ENCODE peak calls at places on chromosomes 13 and 19, in seven cellular contexts. P is suprapubic skin, W is kidney, N is HCT116, U is Panc1, T is RWPE2, Z is uterus. M is an unnamed sample.

GRCh38 chr13:75225288-75225687 is 256.7 kb downstream of the TBC1D4 start:
- DNase-seq in P (no peak), W (no peak), N (no peak), U (no peak), T (no peak), Z (no peak), M (no peak)

GRCh38 chr13:40963927-40964326 is 55.2 kb downstream of the ELF1 start:
- DNase-seq in P (no peak), W (no peak), N (peak; percentile 45), U (no peak), T (no peak), Z (no peak), M (no peak)

GRCh38 chr13:28636677-28637317 is 22.1 kb upstream of the POMP start:
- DNase-seq in P (no peak), W (no peak), N (peak; percentile 52), U (peak; percentile 25), T (no peak), Z (peak; percentile 28), M (peak; percentile 71)

GRCh38 chr19:3167533-3168272 is 10.9 kb upstream of the S1PR4 start:
- DNase-seq in P (no peak), W (no peak), N (no peak), U (no peak), T (no peak), Z (no peak), M (no peak)

GRCh38 chr13:47134939-47135489 is 238.2 kb upstream of the HTR2A start:
- DNase-seq in P (no peak), W (no peak), N (no peak), U (no peak), T (no peak), Z (no peak), M (no peak)

GRCh38 chr13:18236528-18236815 is 945.2 kb downstream of the TUBA3C start:
- DNase-seq in P (no peak), W (no peak), N (no peak), U (no peak), T (no peak), Z (no peak), M (no peak)

GRCh38 chr19:16285769-16286564 is 38.7 kb upstream of the KLF2 start:
- DNase-seq in P (no peak), W (no peak), N (no peak), U (no peak), T (no peak), Z (peak; percentile 32), M (no peak)

GRCh38 chr19:45451181-45451849 is 16.5 kb upstream of the FOSB start:
- DNase-seq in P (peak; percentile 87), W (no peak), N (no peak), U (no peak), T (no peak), Z (peak; percentile 59), M (no peak)

GRCh38 chr13:30718661-30719520 is 16.5 kb upstream of the ALOX5AP start:
- DNase-seq in P (no peak), W (no peak), N (peak; percentile 16), U (peak; percentile 80), T (peak; percentile 69), Z (no peak), M (no peak)

GRCh38 chr13:79681069-79681468 is 200.1 kb downstream of the NDFIP2 start:
- DNase-seq in P (no peak), W (no peak), N (no peak), U (no peak), T (no peak), Z (no peak), M (no peak)

GRCh38 chr13:42708391-42708790 is 73.0 kb upstream of the FAM216B start:
- DNase-seq in P (no peak), W (no peak), N (no peak), U (no peak), T (no peak), Z (no peak), M (no peak)

GRCh38 chr13:41897126-41897525 is 63.8 kb downstream of the VWA8 start:
- DNase-seq in P (no peak), W (no peak), N (no peak), U (no peak), T (no peak), Z (no peak), M (no peak)

GRCh38 chr19:19342086-19343015 is 21.7 kb downstream of the MAU2 start:
- DNase-seq in P (no peak), W (no peak), N (peak; percentile 26), U (no peak), T (no peak), Z (peak; percentile 32), M (no peak)

GRCh38 chr13:62357887-62358645 is 942.4 kb upstream of the PCDH20 start:
- DNase-seq in P (no peak), W (no peak), N (peak; percentile 74), U (peak; percentile 32), T (no peak), Z (no peak), M (no peak)

GRCh38 chr13:87153371-87153770 is 517.8 kb upstream of the SLITRK5 start:
- DNase-seq in P (no peak), W (no peak), N (no peak), U (no peak), T (no peak), Z (no peak), M (no peak)

GRCh38 chr13:24684600-24684998 is 4.4 kb downstream of the ATP12A start:
- DNase-seq in P (no peak), W (no peak), N (no peak), U (no peak), T (no peak), Z (no peak), M (no peak)

GRCh38 chr13:44972956-44973581 is 16.2 kb downstream of the NUFIP1 start:
- DNase-seq in P (no peak), W (no peak), N (peak; percentile 18), U (no peak), T (no peak), Z (no peak), M (no peak)

GRCh38 chr19:41897820-41898219 is 14.8 kb downstream of the ARHGEF1 start:
- DNase-seq in P (no peak), W (no peak), N (no peak), U (no peak), T (no peak), Z (no peak), M (no peak)

DNA sequence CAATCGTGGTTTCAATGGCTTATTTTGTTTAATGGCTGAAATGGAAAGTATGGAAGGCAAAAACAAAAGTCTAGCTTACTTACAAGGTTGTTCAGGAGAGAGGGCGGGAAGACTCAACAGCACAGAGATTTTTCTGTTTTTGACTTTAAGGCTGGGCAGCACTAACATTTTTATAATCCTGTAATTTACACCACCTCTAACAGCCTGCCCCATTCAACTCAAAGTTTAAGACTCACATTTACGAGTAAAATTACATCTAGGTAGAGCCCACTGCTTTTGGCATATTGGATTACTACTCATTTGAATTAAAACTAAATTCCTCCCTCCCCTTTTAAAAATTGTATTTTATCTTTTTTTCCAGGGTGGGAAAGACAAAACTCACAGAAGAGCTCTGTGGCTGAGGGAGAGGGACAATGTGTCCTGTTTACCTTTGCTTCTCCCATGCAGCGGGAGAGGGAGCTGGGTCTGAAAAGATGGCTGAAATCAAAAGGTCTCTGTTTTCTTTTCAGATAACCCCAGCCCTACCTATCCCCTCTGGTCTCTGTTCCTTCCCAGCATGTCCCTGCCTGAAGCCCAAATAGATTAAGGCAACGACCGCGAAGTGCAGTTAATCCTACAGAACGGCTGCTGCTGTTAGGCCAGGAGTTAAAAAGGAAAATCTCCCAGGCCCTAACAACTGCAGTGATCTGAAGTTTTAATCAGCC is 6.6 kb downstream of the EFNB2 start:
- DNase-seq in P (no peak), W (no peak), N (no peak), U (no peak), T (no peak), Z (no peak), M (no peak)
- H3K4me1 ChIP-seq in P (peaks cover 49% of the 10 kb centered on the region), W (no peaks in the 10 kb centered on the region), N (peaks cover 21% of the 10 kb centered on the region), U (peaks cover 7% of the 10 kb centered on the region), T (peaks cover 49% of the 10 kb centered on the region), Z (no peaks in the 10 kb centered on the region), M (peaks cover 43% of the 10 kb centered on the region)

DNA sequence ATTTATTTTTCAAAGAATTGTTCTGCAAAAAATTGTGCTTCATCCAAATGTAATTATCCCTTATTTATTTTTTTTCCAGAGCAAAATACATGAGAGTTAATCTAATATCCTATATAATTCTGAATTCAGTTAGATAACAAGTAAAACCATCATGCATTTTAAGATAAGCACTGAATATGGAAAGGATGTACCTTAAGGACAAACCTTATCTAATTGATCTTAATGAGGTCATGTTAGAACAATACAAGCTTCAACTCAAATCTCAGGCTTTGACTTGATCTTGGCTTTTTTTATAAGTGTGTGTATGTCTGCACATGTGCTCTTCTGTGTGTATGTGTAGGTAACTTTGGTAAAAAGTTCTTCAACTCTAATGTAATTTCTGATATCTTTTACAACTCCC is 1828.8 kb downstream of the PCDH9 start:
- DNase-seq in P (no peak), W (no peak), N (no peak), U (no peak), T (no peak), Z (no peak), M (no peak)
- TF ChIP-seq CTCF in P (no peak), W (no peak), N (no peak), U (no peak), T (no peak), Z (no peak), M (no peak)

GRCh38 chr13:93226065-93226622 is 463 bp upstream of the GPC6 start:
- DNase-seq in P (no peak), W (no peak), N (no peak), U (no peak), T (no peak), Z (no peak), M (no peak)
- H3K4me1 ChIP-seq in P (peaks cover 23% of the 10 kb centered on the region), W (peaks cover 2% of the 10 kb centered on the region), N (no peaks in the 10 kb centered on the region), U (no peaks in the 10 kb centered on the region), T (peaks cover 35% of the 10 kb centered on the region), Z (no peaks in the 10 kb centered on the region), M (no peaks in the 10 kb centered on the region)

DNA sequence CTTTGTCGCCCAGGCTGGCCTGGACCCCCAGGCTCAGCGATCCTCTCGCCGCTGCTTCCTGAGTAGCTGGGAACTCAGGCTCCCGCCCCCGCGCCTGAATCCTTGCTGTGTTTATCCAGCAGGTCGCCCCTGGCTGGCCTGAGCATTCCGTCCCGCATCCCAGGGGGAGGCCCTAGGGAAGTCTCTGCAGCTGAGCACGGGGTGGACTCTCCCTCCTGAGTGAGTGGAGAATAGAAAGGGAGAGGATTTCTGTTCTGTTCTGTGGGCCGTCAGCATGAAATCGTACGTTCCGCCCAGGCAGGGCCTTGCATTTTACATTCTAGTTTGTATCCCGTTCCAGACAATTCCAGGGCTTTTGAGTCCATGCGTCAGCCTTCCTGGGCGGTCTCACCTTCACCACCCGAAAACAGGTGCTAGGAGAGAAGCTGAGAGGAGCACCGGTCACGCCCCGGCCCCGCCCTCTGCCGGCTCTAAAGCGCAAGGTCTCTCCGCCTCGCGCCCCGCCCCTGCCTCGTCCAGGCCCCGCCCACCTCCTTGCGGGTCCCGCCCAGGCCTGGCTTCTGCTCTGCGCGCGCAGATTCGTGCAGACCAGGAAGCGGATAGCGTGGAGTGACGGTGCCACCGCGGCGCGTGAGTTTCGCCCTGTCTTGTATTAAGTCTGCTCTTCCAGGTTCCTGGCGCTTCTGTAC is at the start of gene ZNF761:
- DNase-seq in P (peak; percentile 97), W (peak; percentile 99), N (peak; percentile 84), U (peak; percentile 59), T (peak; percentile 97), Z (peak; percentile 93), M (peak; percentile 100)
- TF ChIP-seq CTCF in P (peak; percentile 35), W (no peak), N (peak; percentile 33), U (peak; percentile 17), T (no peak), Z (peak; percentile 43), M (peak; percentile 23)